ENCODE peak calls at places on chromosomes 16 and 17, in six cellular contexts. V is T-helper 1 cell; R is stimulated activated CD8-positive, alpha-beta memory T cell treated with anti-CD3 and anti-CD28 coated beads, Interleukin-4, amount 100 ng/mL, for 4 hours; I is WTC11; B is NCI-H1092 treated with DMSO at 0.1 percent for 48 hours; J is amniotic stem cell. F is an unnamed sample.

GRCh38 chr16:81593481-81593880 is 148.9 kb downstream of the CMIP start:
- DNase-seq in V (no peak), R (no peak), I (no peak), B (peak; percentile 70), J (no peak), F (no peak)

GRCh38 chr17:10018461-10018891 is 113.4 kb upstream of the RCVRN start:
- DNase-seq in V (no peak), R (no peak), I (no peak), B (no peak), J (no peak), F (no peak)

GRCh38 chr17:15945493-15946209 is 721 bp downstream of the ADORA2B start:
- DNase-seq in V (no peak), R (peak; percentile 16), I (peak; percentile 31), B (no peak), J (no peak), F (no peak)

GRCh38 chr17:13931752-13932477 is 137.4 kb upstream of the COX10 start:
- DNase-seq in V (no peak), R (no peak), I (peak; percentile 21), B (no peak), J (no peak), F (peak; percentile 16)

GRCh38 chr17:38320482-38320881 is 23.3 kb downstream of the GPR179 start:
- DNase-seq in V (no peak), R (no peak), I (no peak), B (no peak), J (no peak), F (no peak)

GRCh38 chr16:64202571-64202970 is 919.3 kb downstream of the CDH11 start:
- DNase-seq in V (no peak), R (no peak), I (no peak), B (no peak), J (no peak), F (no peak)

GRCh38 chr16:86625821-86626220 is 47.5 kb downstream of the FOXL1 start:
- DNase-seq in V (no peak), R (no peak), I (no peak), B (no peak), J (no peak), F (no peak)

GRCh38 chr16:69166946-69167930 is 19.7 kb upstream of the SNTB2 start:
- DNase-seq in V (no peak), R (no peak), I (no peak), B (no peak), J (no peak), F (no peak)

GRCh38 chr17:76686538-76687277 is 24.1 kb downstream of the MXRA7 start:
- DNase-seq in V (no peak), R (no peak), I (no peak), B (no peak), J (no peak), F (no peak)

GRCh38 chr17:55567240-55568216 is 56.3 kb upstream of the SMIM36 start:
- DNase-seq in V (no peak), R (no peak), I (no peak), B (peak; percentile 41), J (no peak), F (no peak)

GRCh38 chr16:2751577-2752034 is 832 bp upstream of the SRRM2 start:
- DNase-seq in V (no peak), R (no peak), I (peak; percentile 82), B (no peak), J (no peak), F (no peak)

GRCh38 chr17:67759355-67760171 is 41.8 kb downstream of the NOL11 start:
- DNase-seq in V (no peak), R (no peak), I (no peak), B (no peak), J (no peak), F (no peak)

GRCh38 chr17:72192409-72193192 is 71.8 kb downstream of the SOX9 start:
- DNase-seq in V (no peak), R (no peak), I (no peak), B (no peak), J (no peak), F (no peak)

GRCh38 chr17:10055251-10055975 is 143.0 kb downstream of the GAS7 start:
- DNase-seq in V (no peak), R (no peak), I (no peak), B (no peak), J (no peak), F (no peak)

GRCh38 chr16:85347213-85347591 is 234.9 kb upstream of the CIBAR2 start:
- DNase-seq in V (no peak), R (no peak), I (peak; percentile 77), B (peak; percentile 47), J (no peak), F (no peak)

GRCh38 chr16:3175157-3176153 is 12.5 kb upstream of the OR1F1 start:
- DNase-seq in V (no peak), R (no peak), I (peak; percentile 86), B (no peak), J (no peak), F (no peak)

GRCh38 chr17:29956225-29956624 is 14.8 kb downstream of the EFCAB5 start:
- DNase-seq in V (no peak), R (no peak), I (no peak), B (no peak), J (no peak), F (no peak)

GRCh38 chr16:89069920-89070319 is 23.7 kb upstream of the ACSF3 start:
- DNase-seq in V (no peak), R (no peak), I (no peak), B (no peak), J (no peak), F (no peak)

GRCh38 chr17:29723283-29724047 is 100.8 kb upstream of the CORO6 start:
- DNase-seq in V (no peak), R (peak; percentile 16), I (no peak), B (no peak), J (no peak), F (no peak)

GRCh38 chr17:41907633-41908539 is 10.9 kb downstream of the ACLY start:
- DNase-seq in V (no peak), R (no peak), I (no peak), B (no peak), J (no peak), F (no peak)